ENCODE peak calls at places on chromosomes 12 and 14, in seven cellular contexts. One of them, this sample, is unnamed. For H3K36me3 and H3K9me3, the result is how much of the 10 kb centered on the place peaks cover.

GRCh38 chr14:21264025-21264801 is 5.0 kb downstream of the HNRNPC start:
- DNase-seq in breast epithelium: no peak
- DNase-seq in stomach: no peak
- DNase-seq in K562: no peak
- DNase-seq in prostate gland: no peak
- DNase-seq in suprapubic skin: no peak
- DNase-seq in endothelial cell of umbilical vein: peak
- DNase-seq in this sample: no peak

GRCh38 chr12:94941440-94941862 is 62.0 kb downstream of the NDUFA12 start:
- DNase-seq in endothelial cell of umbilical vein: peak
- DNase-seq in breast epithelium: no peak
- DNase-seq in suprapubic skin: peak
- DNase-seq in stomach: no peak
- DNase-seq in prostate gland: no peak
- DNase-seq in K562: peak
- DNase-seq in this sample: peak

GRCh38 chr12:31324116-31324844 is 1.7 kb downstream of the SINHCAF start:
- DNase-seq in K562: peak
- DNase-seq in suprapubic skin: peak
- DNase-seq in endothelial cell of umbilical vein: peak
- DNase-seq in stomach: peak
- DNase-seq in prostate gland: peak
- DNase-seq in breast epithelium: peak
- DNase-seq in this sample: peak

GRCh38 chr12:108825205-108825950 is 32.0 kb downstream of the SSH1 start:
- DNase-seq in endothelial cell of umbilical vein: no peak
- DNase-seq in K562: no peak
- DNase-seq in suprapubic skin: no peak
- DNase-seq in prostate gland: no peak
- DNase-seq in stomach: no peak
- DNase-seq in breast epithelium: no peak
- DNase-seq in this sample: no peak

GRCh38 chr12:13179159-13180074 is 17.1 kb upstream of the EMP1 start:
- DNase-seq in K562: no peak
- DNase-seq in breast epithelium: peak
- DNase-seq in stomach: peak
- DNase-seq in endothelial cell of umbilical vein: no peak
- DNase-seq in suprapubic skin: peak
- DNase-seq in prostate gland: peak
- DNase-seq in this sample: peak

GRCh38 chr14:44529026-44529425 is 21.9 kb upstream of the FSCB start:
- DNase-seq in endothelial cell of umbilical vein: no peak
- DNase-seq in suprapubic skin: no peak
- DNase-seq in stomach: no peak
- DNase-seq in K562: no peak
- DNase-seq in prostate gland: no peak
- DNase-seq in breast epithelium: no peak
- DNase-seq in this sample: no peak

GRCh38 chr14:64074961-64075619 is 219.1 kb downstream of the ESR2 start:
- DNase-seq in stomach: no peak
- DNase-seq in prostate gland: no peak
- DNase-seq in suprapubic skin: no peak
- DNase-seq in breast epithelium: no peak
- DNase-seq in endothelial cell of umbilical vein: peak
- DNase-seq in K562: no peak
- DNase-seq in this sample: no peak

GRCh38 chr12:105748806-105749600 is 389.8 kb downstream of the NUAK1 start:
- DNase-seq in prostate gland: peak
- DNase-seq in breast epithelium: peak
- DNase-seq in stomach: no peak
- DNase-seq in endothelial cell of umbilical vein: peak
- DNase-seq in suprapubic skin: no peak
- DNase-seq in K562: no peak
- DNase-seq in this sample: no peak

GRCh38 chr12:50505386-50505827 is 622 bp downstream of the DIP2B start:
- DNase-seq in prostate gland: peak
- DNase-seq in suprapubic skin: no peak
- DNase-seq in K562: peak
- DNase-seq in endothelial cell of umbilical vein: peak
- DNase-seq in breast epithelium: peak
- DNase-seq in stomach: no peak
- DNase-seq in this sample: peak

GRCh38 chr14:50773632-50774541 is 57.1 kb downstream of the NIN start:
- DNase-seq in K562: peak
- DNase-seq in prostate gland: peak
- DNase-seq in stomach: peak
- DNase-seq in suprapubic skin: no peak
- DNase-seq in endothelial cell of umbilical vein: peak
- DNase-seq in breast epithelium: no peak
- DNase-seq in this sample: no peak

GRCh38 chr14:24113801-24114535 is 609 bp upstream of the DCAF11 start:
- DNase-seq in breast epithelium: peak
- DNase-seq in prostate gland: peak
- DNase-seq in suprapubic skin: peak
- DNase-seq in endothelial cell of umbilical vein: no peak
- DNase-seq in K562: peak
- DNase-seq in stomach: peak
- DNase-seq in this sample: peak

GRCh38 chr12:66453111-66453510 is 150.8 kb downstream of the HELB start:
- DNase-seq in breast epithelium: no peak
- DNase-seq in suprapubic skin: no peak
- DNase-seq in endothelial cell of umbilical vein: no peak
- DNase-seq in K562: no peak
- DNase-seq in prostate gland: no peak
- DNase-seq in stomach: no peak
- DNase-seq in this sample: no peak

GRCh38 chr14:68888025-68888850 is 90.9 kb downstream of the ACTN1 start:
- DNase-seq in K562: no peak
- DNase-seq in breast epithelium: peak
- DNase-seq in stomach: no peak
- DNase-seq in endothelial cell of umbilical vein: no peak
- DNase-seq in prostate gland: no peak
- DNase-seq in suprapubic skin: no peak
- DNase-seq in this sample: peak

GRCh38 chr12:9047105-9047504 is 57.8 kb downstream of the KLRG1 start:
- DNase-seq in prostate gland: no peak
- DNase-seq in breast epithelium: no peak
- DNase-seq in endothelial cell of umbilical vein: no peak
- DNase-seq in stomach: no peak
- DNase-seq in suprapubic skin: no peak
- DNase-seq in K562: no peak
- DNase-seq in this sample: no peak

GRCh38 chr14:23610815-23611289 is 25.3 kb upstream of the DHRS2 start:
- DNase-seq in endothelial cell of umbilical vein: no peak
- DNase-seq in K562: no peak
- DNase-seq in breast epithelium: no peak
- DNase-seq in prostate gland: no peak
- DNase-seq in suprapubic skin: no peak
- DNase-seq in stomach: no peak
- DNase-seq in this sample: no peak

GRCh38 chr14:95424533-95424932 is 91.9 kb downstream of the SYNE3 start:
- DNase-seq in K562: no peak
- DNase-seq in endothelial cell of umbilical vein: no peak
- DNase-seq in suprapubic skin: no peak
- DNase-seq in stomach: no peak
- DNase-seq in breast epithelium: no peak
- DNase-seq in prostate gland: no peak
- DNase-seq in this sample: no peak
- H3K36me3 ChIP-seq in K562: under half
- H3K36me3 ChIP-seq in endothelial cell of umbilical vein: under half
- H3K36me3 ChIP-seq in suprapubic skin: under half
- H3K36me3 ChIP-seq in stomach: under half
- H3K36me3 ChIP-seq in breast epithelium: under half
- H3K36me3 ChIP-seq in prostate gland: under half
- H3K36me3 ChIP-seq in this sample: under half

DNA sequence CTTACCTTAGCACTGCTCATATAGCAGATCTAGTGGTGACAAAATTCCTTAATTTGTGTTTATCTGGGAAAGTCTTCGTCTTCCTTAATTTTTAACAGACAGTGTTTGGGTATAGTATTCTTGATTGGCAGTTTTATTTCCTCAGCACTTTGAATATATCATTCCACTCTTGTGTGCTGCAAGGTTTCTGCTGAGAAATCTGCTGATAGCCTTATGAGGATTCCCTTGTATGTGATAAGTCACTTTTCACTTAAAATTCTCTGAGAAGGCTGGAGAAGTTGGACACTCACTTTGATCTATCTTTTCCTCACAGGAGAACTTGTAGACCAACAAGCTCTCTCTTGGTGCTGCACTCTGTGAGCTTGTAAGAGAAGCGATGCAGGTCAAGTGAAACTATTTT is 306.1 kb upstream of the RTL1 start:
- DNase-seq in prostate gland: no peak
- DNase-seq in K562: no peak
- DNase-seq in endothelial cell of umbilical vein: no peak
- DNase-seq in stomach: no peak
- DNase-seq in breast epithelium: no peak
- DNase-seq in suprapubic skin: no peak
- DNase-seq in this sample: no peak
- H3K9me3 ChIP-seq in prostate gland: under half
- H3K9me3 ChIP-seq in K562: under half
- H3K9me3 ChIP-seq in endothelial cell of umbilical vein: under half
- H3K9me3 ChIP-seq in stomach: under half
- H3K9me3 ChIP-seq in breast epithelium: under half
- H3K9me3 ChIP-seq in suprapubic skin: under half
- H3K9me3 ChIP-seq in this sample: under half

GRCh38 chr12:4272014-4272975 is 1.3 kb upstream of the CCND2 start:
- DNase-seq in K562: peak
- DNase-seq in endothelial cell of umbilical vein: peak
- DNase-seq in suprapubic skin: peak
- DNase-seq in prostate gland: peak
- DNase-seq in breast epithelium: peak
- DNase-seq in stomach: peak
- DNase-seq in this sample: peak

GRCh38 chr12:4274960-4275868 is 1.7 kb downstream of the CCND2 start:
- DNase-seq in prostate gland: no peak
- DNase-seq in breast epithelium: no peak
- DNase-seq in endothelial cell of umbilical vein: no peak
- DNase-seq in stomach: no peak
- DNase-seq in K562: no peak
- DNase-seq in suprapubic skin: no peak
- DNase-seq in this sample: peak

GRCh38 chr12:4272976-4273650 is 449 bp upstream of the CCND2 start:
- DNase-seq in stomach: no peak
- DNase-seq in breast epithelium: no peak
- DNase-seq in prostate gland: no peak
- DNase-seq in K562: no peak
- DNase-seq in endothelial cell of umbilical vein: no peak
- DNase-seq in suprapubic skin: no peak
- DNase-seq in this sample: no peak

GRCh38 chr12:4274396-4274959 is 916 bp downstream of the CCND2 start:
- DNase-seq in stomach: no peak
- DNase-seq in K562: peak
- DNase-seq in endothelial cell of umbilical vein: no peak
- DNase-seq in suprapubic skin: no peak
- DNase-seq in prostate gland: no peak
- DNase-seq in breast epithelium: no peak
- DNase-seq in this sample: peak

DNA sequence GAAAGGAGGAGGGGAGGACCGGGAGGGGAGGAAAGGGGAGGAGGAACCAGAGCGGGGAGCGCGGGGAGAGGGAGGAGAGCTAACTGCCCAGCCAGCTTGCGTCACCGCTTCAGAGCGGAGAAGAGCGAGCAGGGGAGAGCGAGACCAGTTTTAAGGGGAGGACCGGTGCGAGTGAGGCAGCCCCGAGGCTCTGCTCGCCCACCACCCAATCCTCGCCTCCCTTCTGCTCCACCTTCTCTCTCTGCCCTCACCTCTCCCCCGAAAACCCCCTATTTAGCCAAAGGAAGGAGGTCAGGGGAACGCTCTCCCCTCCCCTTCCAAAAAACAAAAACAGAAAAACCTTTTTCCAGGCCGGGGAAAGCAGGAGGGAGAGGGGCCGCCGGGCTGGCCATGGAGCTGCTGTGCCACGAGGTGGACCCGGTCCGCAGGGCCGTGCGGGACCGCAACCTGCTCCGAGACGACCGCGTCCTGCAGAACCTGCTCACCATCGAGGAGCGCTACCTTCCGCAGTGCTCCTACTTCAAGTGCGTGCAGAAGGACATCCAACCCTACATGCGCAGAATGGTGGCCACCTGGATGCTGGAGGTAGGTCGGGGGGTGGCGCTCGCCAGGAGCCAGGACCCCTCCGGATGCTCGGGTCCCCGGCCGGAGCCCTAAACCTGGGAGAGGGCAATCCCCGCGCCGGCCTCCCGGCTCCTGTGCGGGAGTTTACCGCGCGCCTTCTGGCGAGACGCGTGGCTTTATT is at the start of gene CCND2:
- DNase-seq in stomach: peak
- DNase-seq in prostate gland: peak
- DNase-seq in endothelial cell of umbilical vein: peak
- DNase-seq in breast epithelium: peak
- DNase-seq in K562: peak
- DNase-seq in suprapubic skin: peak
- DNase-seq in this sample: peak
- TF ChIP-seq POLR2AphosphoS5 in stomach: peak
- TF ChIP-seq POLR2AphosphoS5 in prostate gland: peak
- TF ChIP-seq POLR2AphosphoS5 in endothelial cell of umbilical vein: no peak
- TF ChIP-seq POLR2AphosphoS5 in breast epithelium: peak
- TF ChIP-seq POLR2AphosphoS5 in K562: peak
- TF ChIP-seq POLR2AphosphoS5 in suprapubic skin: no peak
- TF ChIP-seq POLR2AphosphoS5 in this sample: peak

GRCh38 chr12:121499929-121500793 is 80.7 kb downstream of the KDM2B start:
- DNase-seq in prostate gland: peak
- DNase-seq in stomach: peak
- DNase-seq in K562: peak
- DNase-seq in endothelial cell of umbilical vein: peak
- DNase-seq in breast epithelium: peak
- DNase-seq in suprapubic skin: peak
- DNase-seq in this sample: peak

GRCh38 chr12:121504505-121504904 is 76.3 kb downstream of the KDM2B start:
- DNase-seq in prostate gland: no peak
- DNase-seq in suprapubic skin: no peak
- DNase-seq in breast epithelium: no peak
- DNase-seq in endothelial cell of umbilical vein: no peak
- DNase-seq in stomach: no peak
- DNase-seq in K562: no peak
- DNase-seq in this sample: no peak

GRCh38 chr12:121503395-121503794 is 77.4 kb downstream of the KDM2B start:
- DNase-seq in endothelial cell of umbilical vein: no peak
- DNase-seq in K562: no peak
- DNase-seq in prostate gland: no peak
- DNase-seq in suprapubic skin: no peak
- DNase-seq in stomach: no peak
- DNase-seq in breast epithelium: no peak
- DNase-seq in this sample: no peak

GRCh38 chr12:121505513-121505912 is 75.3 kb downstream of the KDM2B start:
- DNase-seq in prostate gland: no peak
- DNase-seq in breast epithelium: no peak
- DNase-seq in suprapubic skin: no peak
- DNase-seq in stomach: no peak
- DNase-seq in endothelial cell of umbilical vein: peak
- DNase-seq in K562: no peak
- DNase-seq in this sample: no peak

GRCh38 chr12:121501946-121502345 is 78.9 kb downstream of the KDM2B start:
- DNase-seq in breast epithelium: no peak
- DNase-seq in prostate gland: no peak
- DNase-seq in endothelial cell of umbilical vein: no peak
- DNase-seq in stomach: no peak
- DNase-seq in K562: no peak
- DNase-seq in suprapubic skin: no peak
- DNase-seq in this sample: no peak
- H3K36me3 ChIP-seq in breast epithelium: under half
- H3K36me3 ChIP-seq in prostate gland: under half
- H3K36me3 ChIP-seq in endothelial cell of umbilical vein: under half
- H3K36me3 ChIP-seq in stomach: under half
- H3K36me3 ChIP-seq in K562: under half
- H3K36me3 ChIP-seq in suprapubic skin: under half
- H3K36me3 ChIP-seq in this sample: under half

This sample was measured in upper lobe of left lung.